ENCODE peak calls at places on chromosomes 3 and 15, in ten cellular contexts. V, E, N, T, Z, H, Q, C, M and F are unnamed samples.
A peak's percentile ranks its signal among the peaks of the same experiment; 100 is the strongest.

GRCh38 chr3:50687127-50687751 is 12.5 kb downstream of the DOCK3 start:
- DNase-seq in V (no peak), E (no peak), N (no peak), T (no peak), Z (no peak), H (no peak), Q (no peak), C (no peak), M (no peak), F (no peak)

GRCh38 chr3:184562875-184563568 is 1.4 kb downstream of the EPHB3 start:
- DNase-seq in V (no peak), E (peak; percentile 37), N (peak; percentile 70), T (no peak), Z (no peak), H (no peak), Q (no peak), C (no peak), M (no peak), F (peak; percentile 16)

GRCh38 chr15:96470682-96471290 is 140.3 kb downstream of the NR2F2 start:
- DNase-seq in V (no peak), E (no peak), N (no peak), T (no peak), Z (no peak), H (no peak), Q (no peak), C (no peak), M (no peak), F (no peak)

GRCh38 chr3:134378384-134378783 is 4.1 kb upstream of the AMOTL2 start:
- DNase-seq in V (no peak), E (no peak), N (peak; percentile 88), T (no peak), Z (peak; percentile 70), H (no peak), Q (peak; percentile 14), C (no peak), M (no peak), F (no peak)

GRCh38 chr3:38005076-38006020 is 14.8 kb downstream of the VILL start:
- DNase-seq in V (no peak), E (no peak), N (no peak), T (no peak), Z (no peak), H (no peak), Q (no peak), C (no peak), M (no peak), F (no peak)

GRCh38 chr3:140655678-140656077 is 22.2 kb upstream of the TRIM42 start:
- DNase-seq in V (no peak), E (no peak), N (no peak), T (no peak), Z (no peak), H (no peak), Q (no peak), C (no peak), M (no peak), F (no peak)

GRCh38 chr15:80849308-80849707 is 70.1 kb downstream of the CEMIP start:
- DNase-seq in V (no peak), E (no peak), N (no peak), T (no peak), Z (no peak), H (no peak), Q (no peak), C (no peak), M (peak; percentile 36), F (no peak)

GRCh38 chr15:77819841-77820728 is 187.4 kb upstream of the LINGO1 start:
- DNase-seq in V (no peak), E (peak; percentile 48), N (peak; percentile 90), T (peak; percentile 15), Z (peak; percentile 41), H (no peak), Q (no peak), C (no peak), M (no peak), F (no peak)

GRCh38 chr15:34119291-34119690 is 17.4 kb downstream of the PGBD4 start:
- DNase-seq in V (peak; percentile 66), E (no peak), N (no peak), T (no peak), Z (no peak), H (no peak), Q (no peak), C (no peak), M (no peak), F (no peak)

GRCh38 chr15:70826634-70827033 is 27.3 kb downstream of the LARP6 start:
- DNase-seq in V (no peak), E (no peak), N (no peak), T (no peak), Z (peak; percentile 25), H (no peak), Q (no peak), C (no peak), M (peak; percentile 56), F (no peak)

GRCh38 chr15:89052474-89052873 is 35.8 kb upstream of the ABHD2 start:
- DNase-seq in V (no peak), E (no peak), N (no peak), T (no peak), Z (no peak), H (no peak), Q (no peak), C (no peak), M (no peak), F (no peak)

GRCh38 chr3:127639173-127640030 is 10.4 kb downstream of the PODXL2 start:
- DNase-seq in V (no peak), E (no peak), N (no peak), T (no peak), Z (no peak), H (no peak), Q (no peak), C (no peak), M (no peak), F (peak; percentile 53)

GRCh38 chr3:14898929-14899328 is 48.5 kb upstream of the NR2C2 start:
- DNase-seq in V (no peak), E (no peak), N (peak; percentile 52), T (no peak), Z (no peak), H (no peak), Q (no peak), C (no peak), M (no peak), F (no peak)

GRCh38 chr3:99929409-99930139 is 111.9 kb downstream of the CMSS1 start:
- DNase-seq in V (no peak), E (peak; percentile 14), N (peak; percentile 48), T (no peak), Z (no peak), H (no peak), Q (no peak), C (no peak), M (peak; percentile 53), F (no peak)

GRCh38 chr15:29822100-29822684 is at the start of gene TJP1:
- DNase-seq in V (no peak), E (peak; percentile 28), N (peak; percentile 94), T (no peak), Z (peak; percentile 83), H (peak; percentile 48), Q (no peak), C (no peak), M (peak; percentile 81), F (peak; percentile 11)

GRCh38 chr3:128275316-128276150 is 122.3 kb downstream of the EEFSEC start:
- DNase-seq in V (no peak), E (no peak), N (peak; percentile 42), T (no peak), Z (no peak), H (no peak), Q (no peak), C (no peak), M (no peak), F (no peak)